ENCODE peak calls at places on chromosome 20, in five cellular contexts. S is A549, T is psoas muscle, Q is uterus, O is hepatocyte. M is an unnamed sample.

GRCh38 chr20:32207211-32207625 is 325 bp downstream of the PLAGL2 start:
- DNase-seq in T (no peak), Q (no peak), S (no peak), O (peak), M (no peak)

GRCh38 chr20:33569290-33570094 is 79.6 kb downstream of the CBFA2T2 start:
- DNase-seq in O (no peak), Q (no peak), T (no peak), S (no peak), M (no peak)

GRCh38 chr20:47456952-47457724 is 44.5 kb upstream of the NCOA3 start:
- DNase-seq in T (no peak), S (peak), Q (no peak), O (no peak), M (no peak)

GRCh38 chr20:53708129-53708968 is 114.7 kb upstream of the ZNF217 start:
- DNase-seq in S (no peak), T (no peak), O (peak), Q (no peak), M (no peak)

GRCh38 chr20:32797160-32797468 is 22.6 kb upstream of the MAPRE1 start:
- DNase-seq in O (no peak), T (no peak), Q (no peak), S (no peak), M (no peak)

GRCh38 chr20:57482148-57482547 is 42.8 kb downstream of the CTCFL start:
- DNase-seq in Q (no peak), T (no peak), S (no peak), O (no peak), M (no peak)

GRCh38 chr20:57211949-57212889 is 54.2 kb downstream of the BMP7 start:
- DNase-seq in O (peak), S (peak), T (peak), Q (peak), M (no peak)

GRCh38 chr20:34240698-34241615 is at the start of gene ASIP:
- DNase-seq in S (no peak), O (no peak), Q (no peak), T (no peak), M (no peak)

GRCh38 chr20:54320148-54320607 is 112.3 kb downstream of the PFDN4 start:
- DNase-seq in S (peak), O (no peak), Q (no peak), T (no peak), M (no peak)

GRCh38 chr20:59954718-59955117 is 3.5 kb upstream of the CDH26 start:
- DNase-seq in S (no peak), T (no peak), Q (no peak), O (no peak), M (no peak)

GRCh38 chr20:57258055-57258454 is 8.4 kb downstream of the BMP7 start:
- DNase-seq in O (no peak), Q (no peak), T (no peak), S (no peak), M (no peak)

GRCh38 chr20:16930656-16931055 is 182.5 kb downstream of the OTOR start:
- DNase-seq in S (no peak), Q (no peak), O (no peak), T (no peak), M (no peak)

GRCh38 chr20:13174402-13174801 is 46.7 kb upstream of the ISM1 start:
- DNase-seq in T (no peak), S (no peak), Q (no peak), O (no peak), M (no peak)

GRCh38 chr20:59780494-59781185 is 152.8 kb downstream of the SYCP2 start:
- DNase-seq in T (no peak), Q (no peak), S (no peak), O (no peak), M (no peak)

GRCh38 chr20:23320317-23320716 is 30.3 kb upstream of the NXT1 start:
- DNase-seq in S (peak), Q (no peak), O (peak), T (no peak), M (no peak)

GRCh38 chr20:20548527-20549266 is 163.7 kb downstream of the RALGAPA2 start:
- DNase-seq in Q (no peak), T (no peak), S (no peak), O (peak), M (no peak)

GRCh38 chr20:59434950-59435349 is 134.5 kb downstream of the EDN3 start:
- DNase-seq in S (no peak), Q (no peak), T (no peak), O (no peak), M (no peak)

GRCh38 chr20:4084096-4084495 is 68.7 kb upstream of the RNF24 start:
- DNase-seq in T (no peak), O (no peak), S (no peak), Q (no peak), M (no peak)

DNA sequence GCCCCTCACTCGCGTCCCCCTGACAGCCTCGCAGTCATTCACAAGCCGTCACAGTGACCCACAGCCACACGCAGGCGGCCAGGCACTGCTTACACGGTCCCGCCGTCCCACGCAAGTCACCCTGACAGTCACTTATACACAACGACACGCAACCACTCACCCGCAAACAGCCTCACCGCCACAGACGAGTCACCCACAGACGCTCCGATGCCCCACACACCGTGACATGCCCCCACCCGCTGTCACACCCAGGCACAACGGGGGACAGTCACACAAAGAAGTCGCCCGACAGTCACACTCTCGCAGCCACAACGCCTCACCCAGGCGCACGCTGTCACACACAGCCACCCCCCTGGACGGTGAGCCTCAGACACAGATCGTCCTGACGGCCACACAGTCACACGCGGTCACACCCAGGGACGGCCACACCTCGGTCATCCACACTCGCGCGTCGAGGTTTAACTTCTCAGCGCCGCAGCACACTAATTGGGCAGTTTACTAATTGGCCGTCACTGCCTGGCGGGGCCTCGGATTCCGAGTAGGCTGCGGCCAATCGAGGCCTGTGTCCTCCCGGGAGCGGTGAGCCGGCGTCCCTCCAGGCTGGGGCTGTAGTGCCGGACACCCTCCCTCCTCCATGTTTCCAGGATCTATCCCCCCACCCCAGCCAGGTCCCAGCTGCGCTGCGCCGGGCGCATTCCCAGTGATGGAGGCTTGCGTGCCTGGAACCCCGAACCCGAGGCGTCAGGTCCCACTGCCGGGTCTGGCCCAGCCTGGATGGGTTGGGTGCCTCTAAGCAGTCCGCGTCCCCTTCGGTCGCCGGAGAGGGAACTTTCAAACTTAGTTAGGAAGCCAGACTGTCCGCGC is 789 bp downstream of the TOX2 start:
- DNase-seq in O (peak), T (no peak), S (no peak), Q (no peak), M (no peak)
- H3K4me3 ChIP-seq in O (peak), T (peak), S (peak), Q (peak), M (peak)

DNA sequence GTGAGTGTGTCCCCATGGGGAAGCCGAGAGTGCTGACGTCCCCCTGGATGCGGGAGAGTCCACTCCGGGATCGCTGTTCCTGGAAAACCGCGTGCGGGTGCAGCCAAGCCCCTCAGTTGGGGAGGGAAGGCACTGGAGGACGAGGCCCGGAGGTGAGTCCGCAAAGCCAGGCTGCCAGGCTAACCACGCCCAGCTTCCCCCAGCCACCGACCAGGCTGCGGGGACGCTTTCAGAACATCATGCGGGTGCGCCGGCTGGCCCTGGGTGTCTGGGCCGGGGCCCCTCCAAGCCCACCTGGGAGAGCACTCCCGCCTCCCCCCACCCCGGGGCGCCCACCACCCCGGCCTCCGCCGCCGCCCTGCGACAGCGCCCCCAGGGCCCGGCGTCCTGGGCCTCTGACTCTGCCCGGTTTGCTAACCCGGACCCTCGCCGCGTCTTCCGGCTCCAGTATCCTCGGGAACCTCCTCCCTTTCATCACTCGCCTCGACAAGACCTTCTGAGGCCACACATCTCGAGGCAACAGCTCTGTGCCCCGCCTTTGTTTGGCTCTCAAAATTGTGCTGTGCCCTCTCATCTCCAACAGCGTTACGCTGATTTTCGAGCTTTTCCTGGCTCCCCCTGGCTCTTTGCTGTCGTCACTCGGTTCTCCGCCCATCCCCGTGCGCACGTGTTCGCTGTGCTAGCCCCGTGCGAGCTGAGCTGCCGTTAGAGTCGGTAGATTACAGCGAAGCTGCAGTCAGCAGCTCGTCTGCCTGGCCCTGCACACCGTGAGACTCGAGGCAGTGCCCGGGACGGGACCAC is 47.1 kb upstream of the ENTPD6 start:
- DNase-seq in Q (no peak), O (no peak), T (peak), S (no peak), M (no peak)
- H3K4me3 ChIP-seq in Q (peak), O (no peak), T (peak), S (no peak), M (peak)

GRCh38 chr20:62549499-62550086 is 73.8 kb upstream of the GATA5 start:
- DNase-seq in Q (no peak), O (no peak), T (peak), S (no peak), M (no peak)
- H3K4me3 ChIP-seq in Q (peak), O (no peak), T (peak), S (peak), M (no peak)

DNA sequence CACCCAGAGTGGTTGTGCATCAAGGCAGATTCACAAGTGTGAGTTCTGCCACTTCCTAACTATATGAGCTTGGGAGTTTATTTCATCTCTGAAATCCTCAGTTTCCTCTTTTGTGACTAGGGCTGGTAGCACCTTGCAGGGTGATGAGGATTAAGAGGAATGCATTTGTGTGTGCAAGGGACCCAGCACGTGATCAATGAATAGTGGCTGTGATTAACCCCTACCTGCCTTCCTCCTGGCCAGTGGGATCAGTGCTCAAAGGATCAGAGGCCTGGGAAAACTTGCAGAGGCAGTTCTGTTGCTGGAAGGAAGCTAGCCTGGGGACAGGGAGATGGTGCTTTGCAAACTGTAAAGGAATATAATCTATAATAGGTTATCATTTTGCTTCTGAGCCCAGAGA is 7.3 kb downstream of the SDC4 start:
- DNase-seq in T (no peak), S (no peak), Q (no peak), O (peak), M (no peak)
- H3K4me3 ChIP-seq in T (peak), S (no peak), Q (no peak), O (no peak), M (no peak)

GRCh38 chr20:40670251-40670650 is 18.8 kb downstream of the MAFB start:
- DNase-seq in O (no peak), Q (no peak), T (no peak), S (no peak), M (no peak)
- H3K4me3 ChIP-seq in O (no peak), Q (no peak), T (no peak), S (no peak), M (no peak)

GRCh38 chr20:50482396-50482890 is 27.7 kb upstream of the PTPN1 start:
- DNase-seq in O (no peak), S (no peak), Q (no peak), T (no peak), M (no peak)

GRCh38 chr20:50488236-50488806 is 21.9 kb upstream of the PTPN1 start:
- DNase-seq in T (no peak), S (no peak), O (no peak), Q (no peak), M (no peak)

GRCh38 chr20:50487397-50487796 is 22.8 kb upstream of the PTPN1 start:
- DNase-seq in O (no peak), T (no peak), Q (no peak), S (no peak), M (no peak)

GRCh38 chr20:50481741-50482140 is 28.4 kb upstream of the PTPN1 start:
- DNase-seq in T (no peak), S (no peak), Q (no peak), O (no peak), M (no peak)

GRCh38 chr20:50484271-50484976 is 25.8 kb upstream of the PTPN1 start:
- DNase-seq in Q (no peak), S (no peak), T (no peak), O (no peak), M (no peak)
- H3K4me3 ChIP-seq in Q (peak), S (no peak), T (peak), O (no peak), M (no peak)

GRCh38 chr20:50848846-50849673 is 54.2 kb downstream of the BCAS4 start:
- DNase-seq in T (no peak), O (no peak), S (no peak), Q (peak), M (no peak)
- H3K4me3 ChIP-seq in T (peak), O (no peak), S (no peak), Q (peak), M (no peak)

GRCh38 chr20:1019344-1019743 is 17.2 kb upstream of the RSPO4 start:
- DNase-seq in S (no peak), O (no peak), T (no peak), Q (no peak), M (no peak)
- H3K4me3 ChIP-seq in S (no peak), O (no peak), T (no peak), Q (no peak), M (no peak)

DNA sequence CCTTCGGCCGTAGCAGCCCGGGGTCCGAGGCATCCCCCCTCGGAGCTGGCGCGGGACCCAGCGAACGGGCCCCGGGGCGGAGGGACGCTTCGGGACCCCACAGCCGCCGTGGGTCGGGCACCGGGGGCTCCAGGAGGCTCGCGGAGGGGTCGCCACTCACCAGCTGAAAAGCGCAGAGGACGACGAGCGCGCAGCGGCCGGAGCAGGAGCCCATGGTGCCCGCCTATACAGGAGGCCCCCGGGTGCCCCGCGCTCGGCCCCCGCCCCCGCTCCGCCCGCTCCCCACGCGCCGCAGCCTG is at the start of gene NKAIN4:
- DNase-seq in Q (no peak), S (no peak), T (no peak), O (no peak), M (no peak)
- H3K4me3 ChIP-seq in Q (peak), S (peak), T (peak), O (peak), M (peak)

GRCh38 chr20:8148501-8148900 is 16.4 kb downstream of the PLCB1 start:
- DNase-seq in T (no peak), S (no peak), Q (no peak), O (no peak), M (no peak)

GRCh38 chr20:8152183-8152582 is 20.1 kb downstream of the PLCB1 start:
- DNase-seq in O (no peak), S (no peak), Q (no peak), T (no peak), M (no peak)

GRCh38 chr20:8152847-8153246 is 20.8 kb downstream of the PLCB1 start:
- DNase-seq in S (no peak), T (no peak), Q (no peak), O (no peak), M (no peak)

GRCh38 chr20:8151371-8151770 is 19.3 kb downstream of the PLCB1 start:
- DNase-seq in T (no peak), Q (no peak), S (no peak), O (no peak), M (no peak)

DNA sequence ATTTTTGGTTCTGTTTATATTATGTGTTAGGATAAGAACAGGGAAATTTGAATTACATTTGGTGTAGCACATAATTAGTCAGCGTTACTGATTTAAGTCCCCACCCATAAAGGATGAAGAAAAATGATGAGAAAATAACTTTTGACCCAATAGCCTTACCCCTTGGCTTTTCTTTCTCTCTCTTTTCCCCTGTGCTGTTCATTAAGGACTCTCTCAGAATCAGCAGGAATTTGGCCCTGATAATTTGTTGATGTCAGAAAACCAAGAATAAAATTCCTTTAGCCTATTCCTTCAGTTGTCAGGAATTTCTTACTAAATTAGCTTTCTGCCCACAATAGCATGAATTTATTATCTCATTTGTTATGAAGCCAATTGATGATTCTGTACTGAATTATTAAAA is 18.5 kb downstream of the PLCB1 start:
- DNase-seq in T (no peak), S (no peak), Q (no peak), O (no peak), M (no peak)
- H3K4me3 ChIP-seq in T (no peak), S (no peak), Q (no peak), O (no peak), M (no peak)

M was measured in iPS DF 6.9.